ENCODE peak calls at places on chromosomes 7 and 10, in four cellular contexts. H is heart left ventricle, P is IMR-90, X is uterus. Q is an unnamed sample. For H3K27me3 and H3K4me1, the result is how much of the 10 kb centered on the place peaks cover.

GRCh38 chr10:29415876-29416275 is 127.0 kb downstream of the LYZL1 start:
- DNase-seq in X (no peak), H (no peak), P (peak), Q (no peak)

GRCh38 chr7:44284216-44284615 is 41.2 kb downstream of the CAMK2B start:
- DNase-seq in H (peak), X (peak), P (peak), Q (no peak)

GRCh38 chr7:149558149-149558861 is 60.7 kb upstream of the ZNF746 start:
- DNase-seq in P (peak), H (no peak), X (no peak), Q (no peak)

GRCh38 chr10:14612873-14613569 is 161.7 kb downstream of the FAM107B start:
- DNase-seq in X (no peak), H (no peak), P (no peak), Q (no peak)

GRCh38 chr7:105796365-105796764 is 80.0 kb downstream of the ATXN7L1 start:
- DNase-seq in P (peak), X (no peak), H (no peak), Q (no peak)

GRCh38 chr10:93142534-93142933 is 68.8 kb downstream of the CYP26A1 start:
- DNase-seq in P (no peak), H (no peak), X (no peak), Q (no peak)

GRCh38 chr10:120990831-120991230 is 139.7 kb downstream of the WDR11 start:
- DNase-seq in H (no peak), P (no peak), X (no peak), Q (no peak)

GRCh38 chr10:91804126-91804510 is 5.9 kb downstream of the TNKS2 start:
- DNase-seq in H (no peak), P (no peak), X (no peak), Q (no peak)

GRCh38 chr7:842436-843031 is 10.3 kb downstream of the SUN1 start:
- DNase-seq in X (peak), P (no peak), H (no peak), Q (no peak)

GRCh38 chr7:111728635-111728995 is 166.3 kb upstream of the IMMP2L start:
- DNase-seq in H (no peak), X (no peak), P (no peak), Q (no peak)

GRCh38 chr7:67438174-67438837 is 441.7 kb downstream of the TYW1 start:
- DNase-seq in X (no peak), H (no peak), P (no peak), Q (no peak)

GRCh38 chr7:67438913-67439312 is 442.3 kb downstream of the TYW1 start:
- DNase-seq in P (no peak), X (no peak), H (no peak), Q (no peak)

DNA sequence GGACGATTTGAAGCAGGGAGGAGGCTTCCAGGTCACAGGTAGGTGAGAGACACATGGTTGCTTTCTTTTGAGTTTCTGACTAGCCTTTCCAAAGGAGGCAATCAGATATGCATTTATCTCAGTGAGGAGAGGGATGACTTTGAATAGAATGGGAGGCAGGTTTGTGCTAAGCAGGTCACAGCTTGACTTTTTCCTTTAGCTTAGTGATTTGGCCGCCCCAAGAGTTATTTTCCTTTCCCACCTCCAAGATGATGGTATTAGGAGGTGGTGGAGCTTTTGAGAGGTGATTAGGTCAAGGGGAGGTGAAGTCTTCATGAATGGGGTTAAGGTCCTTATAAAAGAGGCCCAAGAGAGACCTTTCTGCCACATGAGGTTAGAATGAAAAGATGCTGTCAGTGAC is 443.7 kb downstream of the TYW1 start:
- DNase-seq in H (no peak), X (no peak), P (no peak), Q (no peak)
- H3K27me3 ChIP-seq in H (under half), X (under half), P (under half), Q (under half)

GRCh38 chr7:50317221-50317678 is 12.7 kb downstream of the IKZF1 start:
- DNase-seq in X (no peak), H (no peak), P (no peak), Q (no peak)
- H3K4me1 ChIP-seq in X (under half), H (under half), P (under half), Q (under half)

DNA sequence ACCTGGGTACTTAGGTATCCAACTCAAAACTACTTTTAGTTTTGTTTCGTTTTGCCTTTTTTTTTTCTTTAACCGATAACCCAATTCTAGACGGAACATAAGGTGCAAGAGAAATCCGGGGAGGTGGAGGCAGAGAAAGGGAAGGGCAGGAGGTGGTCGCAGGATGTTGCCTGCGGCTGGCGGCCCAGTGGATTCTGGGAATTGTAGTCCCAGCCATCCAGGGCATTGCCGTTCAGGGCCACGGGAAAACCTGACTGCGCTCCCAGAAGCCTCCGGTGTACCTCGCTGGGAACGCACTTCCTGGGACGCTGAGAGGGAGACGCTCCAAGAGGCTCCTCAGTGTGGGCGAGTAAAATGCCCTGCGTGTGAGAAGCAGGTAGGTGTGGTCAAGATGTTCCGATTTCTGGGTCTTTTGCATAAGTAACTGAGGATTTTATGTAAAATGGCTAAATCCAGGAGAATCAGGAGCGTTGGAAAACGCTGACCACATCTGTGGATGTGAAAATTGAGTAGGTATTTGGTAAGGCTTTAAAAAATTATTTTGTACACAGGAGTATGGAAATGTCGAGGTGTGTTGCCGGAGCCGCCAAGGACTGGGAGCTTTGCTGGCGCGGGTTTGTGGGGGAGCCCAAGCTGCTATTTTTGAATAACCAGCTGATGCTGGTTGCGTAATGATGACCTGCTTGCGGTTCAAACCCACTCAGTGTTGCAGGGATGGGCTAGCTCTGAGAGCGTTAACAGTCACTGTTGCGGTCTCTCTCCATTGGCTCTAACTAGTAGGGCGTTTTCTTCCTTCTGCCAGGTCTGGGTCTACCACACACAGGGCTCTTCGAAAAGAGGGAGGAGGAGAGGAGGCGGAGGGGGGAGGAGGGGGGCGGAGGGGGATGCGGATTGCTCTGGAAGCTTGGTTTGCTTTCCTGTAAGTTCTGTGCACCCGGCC is at the start of gene CLDN12:
- DNase-seq in X (peak), P (peak), H (peak), Q (peak)
- TF ChIP-seq POLR2A in X (peak), P (peak), H (no peak), Q (peak)

GRCh38 chr7:155509025-155509724 is 37.2 kb downstream of the CNPY1 start:
- DNase-seq in P (no peak), H (no peak), X (no peak), Q (no peak)
- H3K27me3 ChIP-seq in P (under half), H (half or more), X (half or more), Q (under half)